ENCODE peak calls at places on chromosome 15, in seven cellular contexts. One of them, this sample, is unnamed.

GRCh38 chr15:83380026-83380425 is 67.1 kb upstream of the SH3GL3 start:
- DNase-seq in Peyer's patch: no peak
- DNase-seq in left lung: no peak
- DNase-seq in pancreas: no peak
- DNase-seq in transverse colon: no peak
- DNase-seq in gastrocnemius medialis: no peak
- DNase-seq in tibial artery: no peak
- DNase-seq in this sample: no peak

GRCh38 chr15:50044406-50044805 is 74.6 kb downstream of the ATP8B4 start:
- DNase-seq in Peyer's patch: no peak
- DNase-seq in left lung: no peak
- DNase-seq in pancreas: no peak
- DNase-seq in transverse colon: no peak
- DNase-seq in gastrocnemius medialis: no peak
- DNase-seq in tibial artery: no peak
- DNase-seq in this sample: no peak

GRCh38 chr15:92954578-92954977 is 54.5 kb downstream of the CHD2 start:
- DNase-seq in Peyer's patch: no peak
- DNase-seq in left lung: no peak
- DNase-seq in pancreas: no peak
- DNase-seq in transverse colon: no peak
- DNase-seq in gastrocnemius medialis: no peak
- DNase-seq in tibial artery: no peak
- DNase-seq in this sample: no peak

GRCh38 chr15:32919749-32920414 is 202.1 kb downstream of the GREM1 start:
- DNase-seq in Peyer's patch: no peak
- DNase-seq in left lung: no peak
- DNase-seq in pancreas: no peak
- DNase-seq in transverse colon: no peak
- DNase-seq in gastrocnemius medialis: no peak
- DNase-seq in tibial artery: no peak
- DNase-seq in this sample: peak; percentile 84

GRCh38 chr15:25508369-25509002 is 69.7 kb upstream of the UBE3A start:
- DNase-seq in Peyer's patch: no peak
- DNase-seq in left lung: no peak
- DNase-seq in pancreas: no peak
- DNase-seq in transverse colon: no peak
- DNase-seq in gastrocnemius medialis: no peak
- DNase-seq in tibial artery: no peak
- DNase-seq in this sample: peak; percentile 29

GRCh38 chr15:70351391-70351790 is 253.7 kb upstream of the TLE3 start:
- DNase-seq in Peyer's patch: no peak
- DNase-seq in left lung: no peak
- DNase-seq in pancreas: no peak
- DNase-seq in transverse colon: no peak
- DNase-seq in gastrocnemius medialis: no peak
- DNase-seq in tibial artery: no peak
- DNase-seq in this sample: no peak

GRCh38 chr15:79437275-79438000 is 5.3 kb downstream of the MINAR1 start:
- DNase-seq in Peyer's patch: no peak
- DNase-seq in left lung: no peak
- DNase-seq in pancreas: no peak
- DNase-seq in transverse colon: no peak
- DNase-seq in gastrocnemius medialis: no peak
- DNase-seq in tibial artery: no peak
- DNase-seq in this sample: no peak

GRCh38 chr15:73985101-73985873 is 6.8 kb downstream of the STOML1 start:
- DNase-seq in Peyer's patch: peak; percentile 41
- DNase-seq in left lung: no peak
- DNase-seq in pancreas: no peak
- DNase-seq in transverse colon: peak; percentile 44
- DNase-seq in gastrocnemius medialis: no peak
- DNase-seq in tibial artery: no peak
- DNase-seq in this sample: no peak

GRCh38 chr15:95459288-95459687 is 871.2 kb upstream of the NR2F2 start:
- DNase-seq in Peyer's patch: no peak
- DNase-seq in left lung: no peak
- DNase-seq in pancreas: no peak
- DNase-seq in transverse colon: no peak
- DNase-seq in gastrocnemius medialis: no peak
- DNase-seq in tibial artery: no peak
- DNase-seq in this sample: peak; percentile 21

GRCh38 chr15:48507416-48508065 is 138.0 kb downstream of the FBN1 start:
- DNase-seq in Peyer's patch: no peak
- DNase-seq in left lung: no peak
- DNase-seq in pancreas: no peak
- DNase-seq in transverse colon: no peak
- DNase-seq in gastrocnemius medialis: no peak
- DNase-seq in tibial artery: no peak
- DNase-seq in this sample: peak; percentile 57

GRCh38 chr15:74378853-74379252 is 11.4 kb upstream of the CYP11A1 start:
- DNase-seq in Peyer's patch: no peak
- DNase-seq in left lung: no peak
- DNase-seq in pancreas: no peak
- DNase-seq in transverse colon: no peak
- DNase-seq in gastrocnemius medialis: no peak
- DNase-seq in tibial artery: no peak
- DNase-seq in this sample: peak; percentile 35

GRCh38 chr15:53307952-53308624 is 451.4 kb downstream of the WDR72 start:
- DNase-seq in Peyer's patch: no peak
- DNase-seq in left lung: no peak
- DNase-seq in pancreas: no peak
- DNase-seq in transverse colon: no peak
- DNase-seq in gastrocnemius medialis: no peak
- DNase-seq in tibial artery: no peak
- DNase-seq in this sample: no peak

GRCh38 chr15:36208868-36209582 is 370.4 kb upstream of the CDIN1 start:
- DNase-seq in Peyer's patch: no peak
- DNase-seq in left lung: no peak
- DNase-seq in pancreas: no peak
- DNase-seq in transverse colon: no peak
- DNase-seq in gastrocnemius medialis: no peak
- DNase-seq in tibial artery: no peak
- DNase-seq in this sample: no peak

GRCh38 chr15:66035901-66036300 is 166.6 kb downstream of the RAB11A start:
- DNase-seq in Peyer's patch: no peak
- DNase-seq in left lung: no peak
- DNase-seq in pancreas: no peak
- DNase-seq in transverse colon: no peak
- DNase-seq in gastrocnemius medialis: no peak
- DNase-seq in tibial artery: no peak
- DNase-seq in this sample: no peak

GRCh38 chr15:77959094-77959879 is 118.2 kb downstream of the TBC1D2B start:
- DNase-seq in Peyer's patch: peak; percentile 64
- DNase-seq in left lung: peak; percentile 81
- DNase-seq in pancreas: peak; percentile 82
- DNase-seq in transverse colon: peak; percentile 87
- DNase-seq in gastrocnemius medialis: peak; percentile 49
- DNase-seq in tibial artery: peak; percentile 84
- DNase-seq in this sample: peak; percentile 57

GRCh38 chr15:69758291-69758771 is 305.7 kb downstream of the RPLP1 start:
- DNase-seq in Peyer's patch: no peak
- DNase-seq in left lung: no peak
- DNase-seq in pancreas: no peak
- DNase-seq in transverse colon: no peak
- DNase-seq in gastrocnemius medialis: no peak
- DNase-seq in tibial artery: no peak
- DNase-seq in this sample: peak; percentile 26

GRCh38 chr15:81322708-81323253 is 1.2 kb downstream of the STARD5 start:
- DNase-seq in Peyer's patch: no peak
- DNase-seq in left lung: no peak
- DNase-seq in pancreas: no peak
- DNase-seq in transverse colon: peak; percentile 64
- DNase-seq in gastrocnemius medialis: no peak
- DNase-seq in tibial artery: no peak
- DNase-seq in this sample: no peak

GRCh38 chr15:60093273-60094067 is 89.4 kb downstream of the FOXB1 start:
- DNase-seq in Peyer's patch: no peak
- DNase-seq in left lung: no peak
- DNase-seq in pancreas: peak; percentile 42
- DNase-seq in transverse colon: peak; percentile 33
- DNase-seq in gastrocnemius medialis: no peak
- DNase-seq in tibial artery: no peak
- DNase-seq in this sample: no peak

GRCh38 chr15:68268405-68268804 is 9.1 kb upstream of the FEM1B start:
- DNase-seq in Peyer's patch: no peak
- DNase-seq in left lung: no peak
- DNase-seq in pancreas: no peak
- DNase-seq in transverse colon: no peak
- DNase-seq in gastrocnemius medialis: no peak
- DNase-seq in tibial artery: no peak
- DNase-seq in this sample: no peak

GRCh38 chr15:68272797-68273271 is 4.7 kb upstream of the FEM1B start:
- DNase-seq in Peyer's patch: no peak
- DNase-seq in left lung: no peak
- DNase-seq in pancreas: no peak
- DNase-seq in transverse colon: no peak
- DNase-seq in gastrocnemius medialis: no peak
- DNase-seq in tibial artery: no peak
- DNase-seq in this sample: peak; percentile 61

GRCh38 chr15:68274184-68274848 is 3.2 kb upstream of the FEM1B start:
- DNase-seq in Peyer's patch: no peak
- DNase-seq in left lung: no peak
- DNase-seq in pancreas: no peak
- DNase-seq in transverse colon: no peak
- DNase-seq in gastrocnemius medialis: no peak
- DNase-seq in tibial artery: no peak
- DNase-seq in this sample: no peak

GRCh38 chr15:68275165-68275746 is 2.3 kb upstream of the FEM1B start:
- DNase-seq in Peyer's patch: no peak
- DNase-seq in left lung: peak; percentile 37
- DNase-seq in pancreas: no peak
- DNase-seq in transverse colon: no peak
- DNase-seq in gastrocnemius medialis: peak; percentile 82
- DNase-seq in tibial artery: no peak
- DNase-seq in this sample: no peak

DNA sequence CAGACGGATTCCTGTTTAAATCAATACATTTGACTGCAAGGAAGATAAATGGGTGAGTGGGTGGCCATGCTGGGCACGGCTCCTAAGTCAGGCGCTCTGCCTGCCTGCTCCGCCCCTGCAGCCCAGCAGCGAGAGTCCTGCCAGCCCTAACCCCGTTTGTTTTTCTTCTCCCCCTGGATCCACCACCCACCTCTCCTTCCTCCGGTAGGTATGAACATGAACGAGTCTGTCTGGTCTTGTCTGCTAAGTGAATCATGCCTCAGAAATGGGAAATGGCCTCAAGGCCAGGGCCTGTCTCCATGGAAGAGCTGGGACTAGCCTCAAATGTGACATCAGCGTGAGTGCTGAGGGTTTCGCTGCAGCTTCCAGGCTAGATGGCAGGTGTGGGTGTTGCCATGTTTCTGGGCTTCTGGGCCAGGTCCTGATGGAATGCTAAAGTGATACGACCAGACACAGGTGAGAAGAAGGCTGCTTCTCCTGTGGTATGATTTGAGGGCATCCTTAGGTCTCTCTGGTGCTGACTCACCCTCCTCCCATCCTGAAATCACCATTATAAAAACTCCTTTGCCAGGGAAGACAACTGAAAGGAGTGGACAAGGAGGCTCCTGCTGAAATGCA is 5.6 kb upstream of the FEM1B start:
- DNase-seq in Peyer's patch: no peak
- DNase-seq in left lung: no peak
- DNase-seq in pancreas: no peak
- DNase-seq in transverse colon: no peak
- DNase-seq in gastrocnemius medialis: no peak
- DNase-seq in tibial artery: no peak
- DNase-seq in this sample: peak; percentile 76
- H3K27ac ChIP-seq in Peyer's patch: no peak overlapping the region
- H3K27ac ChIP-seq in left lung: peak overlapping the region; percentile 34
- H3K27ac ChIP-seq in pancreas: peak overlapping the region; percentile 8
- H3K27ac ChIP-seq in transverse colon: peak overlapping the region; percentile 66
- H3K27ac ChIP-seq in gastrocnemius medialis: peak overlapping the region; percentile 97
- H3K27ac ChIP-seq in tibial artery: peak overlapping the region; percentile 64
- H3K27ac ChIP-seq in this sample: peak overlapping the region; percentile 79

DNA sequence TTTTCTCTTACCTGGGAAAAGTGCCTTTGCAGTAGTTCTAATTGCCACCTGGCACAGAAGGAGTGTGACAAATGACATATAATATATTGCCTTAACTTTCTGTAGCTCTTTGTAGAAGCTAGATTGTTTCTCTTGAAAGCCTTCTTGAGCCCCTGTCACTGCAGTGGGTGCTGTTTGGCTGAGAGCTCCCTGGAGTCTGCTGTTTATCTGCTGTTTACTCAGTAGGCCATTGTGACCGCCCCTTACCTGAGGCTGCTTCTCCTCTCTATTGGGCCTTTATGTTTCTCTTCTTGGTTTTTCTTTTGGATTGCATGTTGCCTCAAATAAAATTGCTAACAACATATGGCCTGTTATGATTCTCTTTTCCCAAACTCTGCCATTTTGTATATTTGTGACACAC is 16.7 kb downstream of the MAP2K5 start:
- DNase-seq in Peyer's patch: no peak
- DNase-seq in left lung: no peak
- DNase-seq in pancreas: no peak
- DNase-seq in transverse colon: no peak
- DNase-seq in gastrocnemius medialis: no peak
- DNase-seq in tibial artery: no peak
- DNase-seq in this sample: no peak
- TF ChIP-seq CTCF in Peyer's patch: no peak
- TF ChIP-seq CTCF in left lung: no peak
- TF ChIP-seq CTCF in pancreas: no peak
- TF ChIP-seq CTCF in transverse colon: no peak
- TF ChIP-seq CTCF in gastrocnemius medialis: no peak
- TF ChIP-seq CTCF in tibial artery: no peak
- TF ChIP-seq CTCF in this sample: no peak

GRCh38 chr15:39918688-39919385 is 1.2 kb downstream of the GPR176 start:
- DNase-seq in Peyer's patch: no peak
- DNase-seq in left lung: no peak
- DNase-seq in pancreas: no peak
- DNase-seq in transverse colon: no peak
- DNase-seq in gastrocnemius medialis: no peak
- DNase-seq in tibial artery: no peak
- DNase-seq in this sample: peak; percentile 81
- H3K4me3 ChIP-seq in Peyer's patch: no peak overlapping the region
- H3K4me3 ChIP-seq in left lung: peak overlapping the region; percentile 75
- H3K4me3 ChIP-seq in pancreas: no peak overlapping the region
- H3K4me3 ChIP-seq in transverse colon: no peak overlapping the region
- H3K4me3 ChIP-seq in gastrocnemius medialis: no peak overlapping the region
- H3K4me3 ChIP-seq in tibial artery: peak overlapping the region; percentile 60
- H3K4me3 ChIP-seq in this sample: peak overlapping the region; percentile 86

GRCh38 chr15:43274136-43274535 is 7.4 kb upstream of the TGM5 start:
- DNase-seq in Peyer's patch: peak; percentile 8
- DNase-seq in left lung: no peak
- DNase-seq in pancreas: peak; percentile 70
- DNase-seq in transverse colon: no peak
- DNase-seq in gastrocnemius medialis: peak; percentile 97
- DNase-seq in tibial artery: no peak
- DNase-seq in this sample: no peak

GRCh38 chr15:43277901-43278300 is 11.2 kb upstream of the TGM5 start:
- DNase-seq in Peyer's patch: no peak
- DNase-seq in left lung: no peak
- DNase-seq in pancreas: no peak
- DNase-seq in transverse colon: no peak
- DNase-seq in gastrocnemius medialis: peak; percentile 60
- DNase-seq in tibial artery: no peak
- DNase-seq in this sample: no peak

GRCh38 chr15:43276563-43277200 is 10.0 kb upstream of the TGM5 start:
- DNase-seq in Peyer's patch: peak; percentile 1
- DNase-seq in left lung: no peak
- DNase-seq in pancreas: no peak
- DNase-seq in transverse colon: no peak
- DNase-seq in gastrocnemius medialis: no peak
- DNase-seq in tibial artery: no peak
- DNase-seq in this sample: no peak

GRCh38 chr15:43277231-43277823 is 10.6 kb upstream of the TGM5 start:
- DNase-seq in Peyer's patch: no peak
- DNase-seq in left lung: no peak
- DNase-seq in pancreas: no peak
- DNase-seq in transverse colon: no peak
- DNase-seq in gastrocnemius medialis: no peak
- DNase-seq in tibial artery: no peak
- DNase-seq in this sample: no peak

GRCh38 chr15:43275736-43276562 is 9.2 kb upstream of the TGM5 start:
- DNase-seq in Peyer's patch: peak; percentile 8
- DNase-seq in left lung: no peak
- DNase-seq in pancreas: no peak
- DNase-seq in transverse colon: no peak
- DNase-seq in gastrocnemius medialis: peak; percentile 24
- DNase-seq in tibial artery: no peak
- DNase-seq in this sample: no peak
- H3K27ac ChIP-seq in Peyer's patch: no peak overlapping the region
- H3K27ac ChIP-seq in left lung: no peak overlapping the region
- H3K27ac ChIP-seq in pancreas: no peak overlapping the region
- H3K27ac ChIP-seq in transverse colon: no peak overlapping the region
- H3K27ac ChIP-seq in gastrocnemius medialis: peak overlapping the region; percentile 64
- H3K27ac ChIP-seq in tibial artery: no peak overlapping the region
- H3K27ac ChIP-seq in this sample: no peak overlapping the region

This sample was measured in brain microvascular endothelial cell.